ENCODE peak calls at places on chromosomes 11 and 22, in seven cellular contexts. W is hepatocyte, T is foreskin keratinocyte, L is keratinocyte, D is K562, H is psoas muscle, B is DND-41. N is an unnamed sample.

GRCh38 chr11:8192016-8192895 is 23.4 kb upstream of the RIC3 start:
- DNase-seq in T (peak), D (peak), B (peak), L (peak), H (peak), W (peak), N (peak)

GRCh38 chr11:122784325-122785155 is 53.8 kb upstream of the CRTAM start:
- DNase-seq in W (peak), L (no peak), D (no peak), H (peak), B (no peak), T (peak), N (peak)

GRCh38 chr11:871472-871871 is 28.8 kb downstream of the TSPAN4 start:
- DNase-seq in D (no peak), H (no peak), B (no peak), L (no peak), W (no peak), T (no peak), N (no peak)

GRCh38 chr11:13339196-13340153 is 61.9 kb downstream of the BMAL1 start:
- DNase-seq in B (peak), T (peak), D (peak), H (no peak), L (peak), W (peak), N (peak)

GRCh38 chr11:44985721-44986120 is 35.0 kb upstream of the TP53I11 start:
- DNase-seq in L (no peak), T (no peak), D (no peak), H (no peak), W (no peak), B (no peak), N (no peak)

GRCh38 chr22:35904332-35904692 is 124.3 kb downstream of the RBFOX2 start:
- DNase-seq in H (no peak), B (no peak), D (no peak), L (no peak), W (no peak), T (no peak), N (no peak)

GRCh38 chr11:31780078-31780971 is 30.8 kb downstream of the PAX6 start:
- DNase-seq in W (no peak), B (no peak), L (no peak), D (no peak), T (no peak), H (no peak), N (no peak)

GRCh38 chr11:5550440-5551095 is 2.2 kb upstream of the OR52H1 start:
- DNase-seq in H (no peak), T (peak), D (no peak), L (peak), B (no peak), W (no peak), N (no peak)

GRCh38 chr11:69840371-69841169 is 21.4 kb upstream of the FGF3 start:
- DNase-seq in H (no peak), B (no peak), D (no peak), L (no peak), W (no peak), T (no peak), N (no peak)

GRCh38 chr22:45934659-45935341 is 42.2 kb downstream of the WNT7B start:
- DNase-seq in B (no peak), T (peak), L (peak), W (peak), H (no peak), D (no peak), N (peak)

GRCh38 chr11:27477831-27478230 is 5.2 kb upstream of the LGR4 start:
- DNase-seq in L (no peak), T (no peak), B (no peak), H (no peak), W (no peak), D (no peak), N (no peak)

GRCh38 chr11:14551380-14551779 is 31.2 kb upstream of the PSMA1 start:
- DNase-seq in H (no peak), T (no peak), L (no peak), W (no peak), D (no peak), B (no peak), N (no peak)

GRCh38 chr11:111347723-111348115 is 31.4 kb downstream of the POU2AF1 start:
- DNase-seq in D (no peak), L (no peak), B (no peak), W (no peak), H (no peak), T (no peak), N (no peak)

GRCh38 chr11:46808804-46809431 is 37.2 kb downstream of the CKAP5 start:
- DNase-seq in T (peak), B (no peak), L (no peak), D (peak), W (peak), H (no peak), N (no peak)

GRCh38 chr11:13031349-13031748 is 22.2 kb downstream of the RASSF10 start:
- DNase-seq in L (no peak), B (no peak), D (no peak), H (no peak), W (no peak), T (no peak), N (no peak)

GRCh38 chr11:25860677-25861445 is 471.1 kb upstream of the ANO3 start:
- DNase-seq in B (no peak), L (no peak), W (peak), H (no peak), T (peak), D (no peak), N (no peak)

GRCh38 chr22:41092023-41092817 is at the start of gene EP300:
- DNase-seq in H (peak), T (peak), W (peak), B (peak), D (peak), L (no peak), N (peak)

GRCh38 chr22:49660794-49661781 is 166.6 kb downstream of the BRD1 start:
- DNase-seq in L (no peak), B (no peak), W (no peak), D (no peak), T (no peak), H (no peak), N (no peak)

GRCh38 chr11:82663535-82663934 is 70.1 kb downstream of the FAM181B start:
- DNase-seq in L (no peak), T (no peak), W (no peak), H (no peak), B (no peak), D (no peak), N (no peak)

GRCh38 chr11:19577849-19578619 is 134.6 kb upstream of the NAV2 start:
- DNase-seq in T (no peak), H (peak), B (no peak), L (no peak), D (no peak), W (peak), N (no peak)

GRCh38 chr11:17063171-17064002 is 14.1 kb downstream of the RPS13 start:
- DNase-seq in H (peak), D (peak), T (peak), L (no peak), B (peak), W (peak), N (peak)

GRCh38 chr22:39518996-39519680 is 1.2 kb upstream of the ATF4 start:
- DNase-seq in D (peak), H (no peak), W (peak), T (peak), B (peak), L (no peak), N (no peak)

GRCh38 chr11:104609297-104609696 is 289.0 kb downstream of the CASP12 start:
- DNase-seq in B (peak), T (peak), D (no peak), H (no peak), W (peak), L (no peak), N (no peak)

GRCh38 chr11:128279861-128280260 is 307.5 kb downstream of the ETS1 start:
- DNase-seq in T (peak), D (no peak), W (no peak), L (no peak), H (no peak), B (no peak), N (no peak)

GRCh38 chr22:33380789-33381530 is 322.8 kb upstream of the SYN3 start:
- DNase-seq in D (no peak), T (peak), B (no peak), H (no peak), W (peak), L (peak), N (no peak)

GRCh38 chr11:64138413-64138812 is 27.5 kb downstream of the MACROD1 start:
- DNase-seq in W (no peak), B (no peak), D (no peak), L (no peak), T (no peak), H (no peak), N (no peak)

GRCh38 chr11:86678823-86679222 is 6.4 kb upstream of the ME3 start:
- DNase-seq in W (no peak), T (no peak), L (no peak), D (no peak), B (no peak), H (no peak), N (no peak)

GRCh38 chr11:102280237-102280833 is 36.9 kb upstream of the BIRC3 start:
- DNase-seq in H (no peak), T (no peak), B (no peak), D (no peak), L (no peak), W (no peak), N (no peak)

GRCh38 chr22:37627091-37627490 is 12.4 kb upstream of the SH3BP1 start:
- DNase-seq in W (no peak), B (no peak), H (no peak), T (no peak), L (no peak), D (no peak), N (no peak)

GRCh38 chr11:57515332-57516060 is at the start of gene SLC43A1:
- DNase-seq in B (peak), T (peak), L (no peak), W (peak), H (peak), D (peak), N (peak)

GRCh38 chr11:108698844-108699642 is 34.2 kb downstream of the DDX10 start:
- DNase-seq in H (no peak), D (no peak), W (no peak), L (peak), T (peak), B (no peak), N (no peak)

GRCh38 chr11:131637469-131638175 is 267.2 kb downstream of the NTM start:
- DNase-seq in W (no peak), B (peak), L (no peak), D (no peak), T (no peak), H (no peak), N (no peak)

GRCh38 chr11:33988586-33989370 is 62.8 kb upstream of the CAPRIN1 start:
- DNase-seq in L (peak), W (no peak), D (no peak), B (no peak), T (peak), H (no peak), N (no peak)

GRCh38 chr11:75024068-75024449 is 35.3 kb downstream of the NEU3 start:
- DNase-seq in H (no peak), B (no peak), T (no peak), W (no peak), L (no peak), D (no peak), N (no peak)

GRCh38 chr11:68214173-68215086 is 1.3 kb upstream of the KMT5B start:
- DNase-seq in T (no peak), B (no peak), D (no peak), L (no peak), H (peak), W (no peak), N (no peak)

GRCh38 chr11:31768744-31769143 is 42.4 kb downstream of the PAX6 start:
- DNase-seq in B (no peak), L (no peak), W (no peak), H (no peak), D (no peak), T (no peak), N (no peak)

GRCh38 chr11:47917643-47918369 is 62.6 kb upstream of the PTPRJ start:
- DNase-seq in W (peak), L (no peak), D (peak), B (peak), T (peak), H (peak), N (peak)

DNA sequence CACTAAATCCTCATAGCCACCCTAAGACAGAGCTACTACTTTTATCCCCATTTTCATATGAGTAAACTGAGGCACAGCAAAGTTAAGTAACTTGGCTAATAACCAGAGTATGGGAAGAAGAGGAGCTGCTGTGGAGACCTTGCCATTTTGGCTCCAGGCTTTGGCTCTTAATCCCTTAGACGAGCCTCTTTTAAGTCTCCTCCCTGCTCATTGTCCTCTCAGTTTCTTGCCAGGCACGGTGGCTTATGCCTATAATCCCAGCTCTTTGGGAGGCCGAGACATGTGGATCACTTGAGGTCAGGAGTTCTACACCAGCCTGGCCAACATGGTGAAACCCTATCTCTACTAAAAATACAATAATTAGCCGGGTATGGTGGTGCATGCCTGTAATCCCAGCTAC is 78.6 kb downstream of the PRR5L start:
- DNase-seq in B (no peak), L (no peak), T (no peak), D (no peak), W (no peak), H (no peak), N (no peak)
- H3K27ac ChIP-seq in B (no peak), L (no peak), T (no peak), D (no peak), W (no peak), H (no peak), N (no peak)

DNA sequence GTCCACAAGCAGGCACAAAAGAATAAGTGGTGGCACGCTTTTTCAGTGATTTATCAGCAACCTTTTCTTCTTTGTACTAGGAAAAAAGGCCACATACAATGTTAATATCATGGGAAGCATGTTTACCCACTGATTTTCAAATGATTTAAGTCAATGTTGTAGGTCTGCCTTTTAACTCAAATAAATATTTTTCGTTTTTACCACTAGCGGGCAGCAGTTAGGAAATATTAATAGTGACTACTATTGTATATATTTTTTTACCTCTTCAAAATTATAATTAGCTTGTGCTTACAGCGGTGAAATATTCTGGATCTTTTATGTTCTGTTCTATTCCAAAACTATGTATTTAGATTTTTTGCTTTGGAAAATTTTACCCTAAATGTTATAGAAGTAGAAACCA is 6.4 kb upstream of the SLC17A6 start:
- DNase-seq in H (no peak), L (no peak), D (no peak), B (no peak), T (no peak), W (no peak), N (no peak)
- TF ChIP-seq CTCF in H (no peak), L (no peak), D (no peak), B (no peak), T (peak), W (peak), N (no peak)

GRCh38 chr22:23834830-23835772 is 3.7 kb downstream of the DERL3 start:
- DNase-seq in B (no peak), L (no peak), D (no peak), W (no peak), H (peak), T (no peak), N (no peak)

GRCh38 chr22:23836692-23837495 is 1.9 kb downstream of the DERL3 start:
- DNase-seq in W (no peak), L (no peak), B (no peak), H (peak), D (no peak), T (no peak), N (no peak)

GRCh38 chr22:23836281-23836680 is 2.5 kb downstream of the DERL3 start:
- DNase-seq in B (no peak), H (peak), T (no peak), D (no peak), W (no peak), L (no peak), N (no peak)

GRCh38 chr22:23834406-23834805 is 4.4 kb downstream of the DERL3 start:
- DNase-seq in B (no peak), H (no peak), T (no peak), W (no peak), L (no peak), D (no peak), N (no peak)

GRCh38 chr22:23835773-23836144 is 3.0 kb downstream of the DERL3 start:
- DNase-seq in H (peak), L (no peak), D (no peak), W (no peak), T (no peak), B (no peak), N (no peak)
- H3K27ac ChIP-seq in H (peak), L (no peak), D (no peak), W (no peak), T (no peak), B (no peak), N (no peak)

DNA sequence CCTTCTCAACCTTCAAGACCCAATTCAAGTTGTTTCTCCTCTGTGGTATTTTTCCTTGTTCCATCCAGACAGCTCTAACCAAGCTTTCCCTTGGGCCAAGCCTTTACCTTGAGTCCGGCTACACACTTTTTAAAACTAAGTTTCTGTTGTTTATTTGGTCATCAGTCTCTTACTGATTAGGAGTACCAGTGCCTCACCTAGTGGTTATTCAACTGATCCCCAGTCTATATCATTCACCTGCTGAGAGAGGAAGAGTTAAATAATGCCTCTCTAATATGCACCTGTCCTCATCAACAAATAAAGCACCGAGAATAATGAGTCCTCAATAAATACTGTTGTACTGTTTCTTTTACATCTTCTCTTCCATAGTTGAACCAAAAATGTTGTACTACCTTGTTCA is 160.8 kb downstream of the MSANTD4 start:
- DNase-seq in B (no peak), D (no peak), T (no peak), H (no peak), L (no peak), W (peak), N (no peak)
- TF ChIP-seq CTCF in B (peak), D (no peak), T (peak), H (no peak), L (no peak), W (peak), N (no peak)

GRCh38 chr11:85620243-85620642 is 6.9 kb downstream of the DLG2 start:
- DNase-seq in L (no peak), H (no peak), T (no peak), W (no peak), D (no peak), B (no peak), N (no peak)
- H3K27ac ChIP-seq in L (no peak), H (no peak), T (no peak), W (no peak), D (no peak), B (no peak), N (no peak)

GRCh38 chr11:71426413-71426812 is 21.8 kb downstream of the DHCR7 start:
- DNase-seq in H (no peak), L (no peak), B (no peak), D (no peak), T (peak), W (no peak), N (no peak)
- TF ChIP-seq CTCF in H (no peak), L (no peak), B (peak), D (no peak), T (no peak), W (no peak), N (no peak)